ENCODE peak calls at places on chromosome 1, in eight cellular contexts. U is neural progenitor cell, N is HCT116, Q is SK-N-SH, I is GM23248, A is OCI-LY7, D is MM.1S, T is PC-3. M is an unnamed sample. For H3K9me3, the result is how much of the 10 kb centered on the place peaks cover.

GRCh38 chr1:7218210-7218832 is 433.1 kb downstream of the CAMTA1 start:
- DNase-seq in T (peak), D (peak), A (peak), I (peak), Q (peak), U (peak), N (peak), M (peak)

GRCh38 chr1:153342178-153342577 is 6.5 kb downstream of the PGLYRP4 start:
- DNase-seq in N (no peak), D (no peak), I (no peak), U (no peak), Q (no peak), A (no peak), T (no peak), M (no peak)

GRCh38 chr1:204077979-204078696 is 5.2 kb downstream of the SOX13 start:
- DNase-seq in I (no peak), N (no peak), Q (no peak), D (no peak), A (no peak), T (no peak), U (peak), M (peak)

GRCh38 chr1:112849967-112850641 is 105.9 kb downstream of the SLC16A1 start:
- DNase-seq in I (peak), D (no peak), Q (no peak), U (no peak), A (no peak), T (no peak), N (no peak), M (no peak)

GRCh38 chr1:214615111-214615510 is 12.1 kb downstream of the CENPF start:
- DNase-seq in T (peak), I (peak), U (no peak), A (no peak), Q (no peak), D (no peak), N (no peak), M (no peak)

GRCh38 chr1:2534775-2535387 is 4.8 kb upstream of the HES5 start:
- DNase-seq in T (peak), I (peak), U (no peak), N (no peak), D (no peak), Q (no peak), A (peak), M (peak)

GRCh38 chr1:224592636-224593579 is 23.2 kb upstream of the CNIH3 start:
- DNase-seq in T (peak), Q (no peak), A (peak), I (peak), D (peak), N (no peak), U (no peak), M (peak)

GRCh38 chr1:214583113-214583512 is 19.9 kb upstream of the CENPF start:
- DNase-seq in D (no peak), T (peak), N (no peak), U (no peak), Q (no peak), A (no peak), I (no peak), M (no peak)

GRCh38 chr1:222909586-222909985 is 94.7 kb downstream of the DISP1 start:
- DNase-seq in U (no peak), A (no peak), I (peak), N (no peak), T (no peak), Q (no peak), D (no peak), M (no peak)

GRCh38 chr1:108592030-108592759 is 32.3 kb downstream of the EEIG2 start:
- DNase-seq in U (no peak), A (peak), T (peak), N (no peak), I (no peak), Q (no peak), D (no peak), M (no peak)

GRCh38 chr1:42176902-42177519 is 12.5 kb upstream of the GUCA2A start:
- DNase-seq in Q (peak), I (peak), A (peak), N (no peak), U (peak), D (peak), T (peak), M (peak)

GRCh38 chr1:80534606-80535360 is 1266.0 kb upstream of the ADGRL2 start:
- DNase-seq in D (no peak), T (peak), A (no peak), Q (no peak), U (no peak), I (no peak), N (peak), M (no peak)

GRCh38 chr1:42756956-42757891 is 9.6 kb downstream of the P3H1 start:
- DNase-seq in N (peak), I (peak), A (peak), U (peak), D (peak), T (peak), Q (peak), M (peak)

GRCh38 chr1:7389201-7389785 is 381.8 kb upstream of the VAMP3 start:
- DNase-seq in T (no peak), D (no peak), U (no peak), Q (peak), A (no peak), I (peak), N (no peak), M (no peak)

DNA sequence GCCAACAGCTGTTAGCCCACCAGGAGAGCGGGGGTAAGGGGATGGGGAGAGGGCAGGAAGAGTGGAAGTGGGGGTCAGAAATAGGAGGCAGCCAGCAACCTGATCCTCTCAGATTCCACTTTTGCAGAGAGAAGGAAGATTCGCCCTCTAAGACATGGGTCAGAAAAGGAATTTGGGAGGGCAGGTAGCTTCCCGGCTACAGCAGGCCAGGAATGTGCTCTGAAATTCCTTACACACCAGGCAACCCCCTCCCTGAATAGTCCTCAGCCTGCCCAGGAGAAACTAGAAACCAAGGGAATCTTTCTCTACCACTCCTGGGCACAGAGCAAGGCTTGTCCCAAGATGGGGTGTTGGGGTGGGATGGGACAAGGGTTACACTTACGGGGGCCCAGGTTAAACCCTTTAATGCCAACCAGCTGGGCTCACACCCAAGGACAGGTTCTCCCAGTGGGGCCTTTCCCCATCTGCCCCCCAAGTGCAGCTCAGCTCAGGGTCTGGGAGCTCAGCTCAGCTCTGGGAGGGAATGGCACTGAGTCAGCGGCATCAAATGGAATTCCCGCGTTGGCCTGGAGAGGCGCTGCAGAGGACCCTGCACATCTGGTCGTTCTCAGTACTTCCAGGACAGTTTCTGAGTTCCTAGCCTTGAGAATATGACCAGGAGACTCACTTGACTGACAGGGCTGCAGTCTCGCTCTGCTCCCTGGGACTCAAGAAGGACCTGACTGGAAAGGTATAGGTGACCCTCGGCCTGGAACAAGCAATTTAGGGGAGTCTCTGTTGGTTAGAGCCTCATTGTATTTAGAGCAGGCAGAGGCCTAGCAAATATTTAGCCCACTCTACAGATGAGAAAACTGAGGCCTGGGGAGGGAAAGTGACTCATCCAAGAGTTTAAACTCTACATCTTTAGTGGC is 761 bp downstream of the TNNT2 start:
- DNase-seq in A (peak), T (peak), Q (peak), N (peak), I (peak), U (peak), D (peak), M (peak)
- H3K9me3 ChIP-seq in A (under half), T (under half), Q (under half), N (under half), I (under half), U (under half), D (under half), M (under half)

DNA sequence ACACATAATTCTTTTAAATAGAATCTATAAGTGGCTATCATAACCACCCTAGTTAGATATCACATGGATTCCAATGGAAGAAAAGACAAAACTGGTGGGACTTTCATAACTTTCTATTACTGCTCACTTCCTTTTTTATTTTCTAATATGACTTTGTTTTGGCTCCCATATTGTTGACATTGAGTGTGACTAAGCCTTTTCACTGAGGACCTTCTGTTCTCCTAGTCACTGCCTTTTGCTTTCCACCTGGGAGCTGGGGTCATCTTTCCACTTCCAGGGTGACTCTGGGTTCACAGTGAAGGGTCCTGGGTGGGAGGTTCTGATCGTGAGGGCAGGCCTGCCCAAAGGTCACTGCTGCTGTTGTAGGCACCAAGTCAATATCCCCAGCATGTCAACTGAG is 275.8 kb downstream of the TGFB2 start:
- DNase-seq in D (no peak), Q (no peak), T (peak), N (no peak), U (no peak), I (no peak), A (no peak), M (no peak)
- TF ChIP-seq EZH2phosphoT487 in D (no peak), Q (no peak), T (no peak), N (no peak), U (no peak), I (no peak), A (no peak), M (no peak)

GRCh38 chr1:85582687-85583354 is 2.3 kb downstream of the CCN1 start:
- DNase-seq in I (peak), D (no peak), U (no peak), N (no peak), A (no peak), Q (no peak), T (peak), M (no peak)
- H3K9me3 ChIP-seq in I (under half), D (under half), U (under half), N (under half), A (under half), Q (under half), T (under half), M (under half)

GRCh38 chr1:227885648-227886502 is 61.9 kb downstream of the WNT9A start:
- DNase-seq in Q (peak), T (peak), I (peak), D (no peak), A (no peak), U (no peak), N (peak), M (peak)
- TF ChIP-seq EZH2phosphoT487 in Q (no peak), T (no peak), I (no peak), D (no peak), A (no peak), U (no peak), N (no peak), M (no peak)